ENCODE peak calls at places on chromosomes 5 and 9, in five cellular contexts. D is right lobe of liver; Y is CD8-positive, alpha-beta memory T cell; F is SJSA1; T is caudate nucleus. V is an unnamed sample.

GRCh38 chr5:41637424-41637823 is 127.0 kb upstream of the PLCXD3 start:
- DNase-seq in D (peak; percentile 18), T (no peak), F (no peak), Y (no peak), V (peak; percentile 12)

GRCh38 chr5:65646938-65647337 is 22.1 kb downstream of the SHLD3 start:
- DNase-seq in T (no peak), Y (no peak), F (no peak), D (no peak), V (no peak)

GRCh38 chr9:27880135-27880534 is 306.9 kb upstream of the C9orf72 start:
- DNase-seq in D (no peak), Y (no peak), F (no peak), T (no peak), V (no peak)

GRCh38 chr9:115442054-115442453 is 324.1 kb upstream of the TNC start:
- DNase-seq in Y (no peak), D (no peak), F (peak; percentile 27), T (no peak), V (no peak)

GRCh38 chr9:125495137-125496119 is 211.6 kb downstream of the MAPKAP1 start:
- DNase-seq in D (no peak), Y (no peak), T (no peak), F (no peak), V (no peak)

GRCh38 chr9:14887149-14887548 is 23.1 kb downstream of the FREM1 start:
- DNase-seq in D (no peak), T (no peak), Y (no peak), F (no peak), V (peak; percentile 53)

GRCh38 chr9:5389109-5389732 is 48.5 kb downstream of the PLGRKT start:
- DNase-seq in F (peak; percentile 59), Y (peak; percentile 0), D (no peak), T (no peak), V (peak; percentile 47)

GRCh38 chr9:120490888-120491595 is 88.9 kb downstream of the CDK5RAP2 start:
- DNase-seq in D (no peak), Y (no peak), T (no peak), F (no peak), V (no peak)

GRCh38 chr5:100789641-100790160 is 113.4 kb downstream of the ST8SIA4 start:
- DNase-seq in Y (no peak), D (no peak), T (no peak), F (no peak), V (no peak)

GRCh38 chr9:97804059-97804365 is 49.0 kb upstream of the FOXE1 start:
- DNase-seq in D (no peak), F (no peak), T (no peak), Y (no peak), V (no peak)

GRCh38 chr9:86649913-86650312 is 295.7 kb upstream of the TUT7 start:
- DNase-seq in T (no peak), Y (no peak), F (no peak), D (no peak), V (no peak)
- H3K27ac ChIP-seq in T (no peak overlapping the region), Y (no peak overlapping the region), F (no peak overlapping the region), D (no peak overlapping the region), V (no peak overlapping the region)

GRCh38 chr5:173808079-173808808 is 79.9 kb upstream of the CPEB4 start:
- DNase-seq in T (peak; percentile 61), D (no peak), F (no peak), Y (no peak), V (no peak)

GRCh38 chr5:173804579-173804978 is 83.6 kb upstream of the CPEB4 start:
- DNase-seq in F (no peak), D (no peak), Y (no peak), T (no peak), V (no peak)

GRCh38 chr5:173809014-173809413 is 79.1 kb upstream of the CPEB4 start:
- DNase-seq in T (no peak), F (no peak), D (no peak), Y (no peak), V (no peak)

GRCh38 chr5:173806270-173807035 is 81.7 kb upstream of the CPEB4 start:
- DNase-seq in Y (no peak), T (no peak), D (peak; percentile 54), F (no peak), V (no peak)

DNA sequence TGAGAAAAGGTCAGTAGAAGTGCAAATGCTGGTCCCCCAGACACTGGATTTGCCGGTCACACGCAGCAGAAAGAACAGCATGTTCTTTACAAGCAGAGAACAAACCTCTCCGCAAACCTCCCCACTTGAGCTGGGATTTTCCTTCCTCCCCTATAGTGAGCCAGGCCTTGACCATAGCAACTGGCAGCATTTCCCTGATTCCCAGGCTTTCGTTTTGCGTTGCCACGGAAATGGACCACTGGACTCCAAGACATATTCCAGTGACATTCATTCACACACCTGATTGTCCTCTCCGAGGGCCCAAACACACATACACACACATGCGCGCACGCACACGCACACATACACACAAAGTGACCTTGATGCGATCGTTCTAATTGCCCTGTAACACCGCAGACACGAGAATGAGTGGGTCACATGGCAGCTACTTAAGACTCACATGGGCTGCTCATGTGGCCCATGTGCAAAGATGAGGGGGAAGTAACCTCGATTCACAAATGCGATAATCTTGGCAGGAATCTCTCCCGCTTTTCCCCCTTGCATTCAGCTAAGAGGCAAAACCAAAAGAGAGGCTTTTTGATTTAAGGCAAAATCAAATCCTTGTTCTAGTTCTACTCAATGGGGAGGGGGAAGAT is 80.9 kb upstream of the CPEB4 start:
- DNase-seq in D (no peak), T (no peak), Y (no peak), F (no peak), V (no peak)
- H3K27ac ChIP-seq in D (no peak overlapping the region), T (peak overlapping the region; percentile 67), Y (no peak overlapping the region), F (no peak overlapping the region), V (no peak overlapping the region)

GRCh38 chr9:88605500-88606172 is 70.7 kb downstream of the NXNL2 start:
- DNase-seq in T (no peak), Y (no peak), F (no peak), D (no peak), V (no peak)

DNA sequence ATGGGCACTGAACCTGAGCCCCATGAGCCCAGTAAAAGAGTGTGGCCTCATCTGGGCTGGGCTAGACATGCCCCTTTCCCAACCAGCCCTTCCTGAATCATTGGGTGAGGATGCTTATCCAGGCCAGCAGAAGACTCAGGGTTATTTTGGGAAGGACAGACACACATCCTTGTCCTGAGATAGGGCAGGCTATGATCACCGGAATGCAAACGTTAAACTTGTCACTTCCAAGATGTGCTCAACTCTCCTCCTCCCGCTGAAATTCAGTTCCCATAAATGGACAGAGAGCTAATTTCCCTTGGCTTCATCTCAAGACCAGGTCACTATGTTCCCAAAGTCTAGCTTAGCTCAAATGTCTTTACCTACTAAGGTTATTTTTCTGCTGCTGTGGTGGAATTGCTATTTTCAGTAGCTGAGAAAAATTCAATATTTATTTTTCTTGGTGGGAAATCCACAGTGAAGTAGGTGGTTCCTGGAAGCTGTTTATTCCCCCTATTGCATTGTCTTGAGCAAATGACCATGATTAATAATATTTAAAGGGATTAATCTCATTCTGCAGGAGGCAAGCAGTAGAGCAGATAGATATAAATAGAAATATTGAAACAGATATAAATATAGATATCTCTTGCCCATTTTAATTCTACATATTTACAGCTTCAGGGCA is 70.0 kb downstream of the NXNL2 start:
- DNase-seq in F (no peak), Y (no peak), T (no peak), D (no peak), V (no peak)
- H3K27ac ChIP-seq in F (no peak overlapping the region), Y (no peak overlapping the region), T (no peak overlapping the region), D (no peak overlapping the region), V (no peak overlapping the region)

DNA sequence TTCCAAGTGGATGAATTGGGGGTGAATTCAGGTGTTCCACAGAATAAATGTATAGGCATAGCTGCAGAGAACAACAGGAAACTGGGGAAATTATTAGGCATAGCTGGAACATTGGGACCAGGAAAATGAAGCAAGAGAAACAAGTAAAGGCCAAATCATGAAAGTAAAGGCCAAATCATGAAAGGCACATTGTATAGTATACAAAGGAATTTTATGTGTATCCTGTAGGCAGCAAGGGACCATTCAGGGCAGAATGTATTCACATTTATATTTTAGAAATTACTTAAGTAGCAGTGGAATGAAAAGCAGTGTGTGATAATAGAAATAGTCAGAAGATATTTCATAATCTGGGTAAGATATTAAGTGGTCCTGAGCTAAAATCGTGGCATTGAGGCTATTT is 127.3 kb upstream of the GRHPR start:
- DNase-seq in Y (no peak), D (no peak), F (no peak), T (no peak), V (no peak)
- H3K27ac ChIP-seq in Y (no peak overlapping the region), D (no peak overlapping the region), F (no peak overlapping the region), T (no peak overlapping the region), V (no peak overlapping the region)

GRCh38 chr9:99140685-99141314 is 35.9 kb downstream of the TGFBR1 start:
- DNase-seq in T (peak; percentile 49), F (peak; percentile 43), Y (peak; percentile 40), D (no peak), V (peak; percentile 45)
- H3K27ac ChIP-seq in T (no peak overlapping the region), F (no peak overlapping the region), Y (no peak overlapping the region), D (no peak overlapping the region), V (no peak overlapping the region)

DNA sequence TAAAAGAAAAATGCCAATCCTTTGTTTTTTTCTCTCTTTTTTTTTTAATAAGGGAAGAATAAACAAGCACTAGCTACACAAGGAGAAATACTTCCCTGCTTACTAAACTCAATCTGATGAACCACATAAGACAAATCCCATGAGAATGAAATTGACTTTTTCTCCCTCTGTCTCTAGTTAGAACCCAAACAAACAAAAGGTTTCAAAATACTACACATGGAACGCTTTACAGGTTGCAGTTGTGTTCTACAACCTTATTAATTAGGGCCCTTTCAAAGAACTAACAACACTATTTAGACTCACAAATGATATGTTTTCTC is 124.5 kb downstream of the PDE4D start:
- DNase-seq in T (no peak), D (no peak), Y (no peak), F (no peak), V (no peak)
- H3K27ac ChIP-seq in T (no peak overlapping the region), D (peak overlapping the region; percentile 68), Y (no peak overlapping the region), F (no peak overlapping the region), V (peak overlapping the region; percentile 95)